ENCODE peak calls at places on chromosomes 5 and 9, in five cellular contexts. A, W, O, I and J are unnamed samples.

GRCh38 chr9:133149130-133150015 is 14.3 kb downstream of the GBGT1 start:
- DNase-seq in A (peak), W (peak), O (peak), I (peak), J (peak)

GRCh38 chr5:72441861-72442540 is 65.2 kb downstream of the ZNF366 start:
- DNase-seq in A (peak), W (no peak), O (no peak), I (no peak), J (no peak)

GRCh38 chr5:137752873-137753226 is 1.3 kb downstream of the HNRNPA0 start:
- DNase-seq in A (peak), W (no peak), O (peak), I (no peak), J (peak)

GRCh38 chr9:111433082-111433481 is 51.1 kb downstream of the ECPAS start:
- DNase-seq in A (no peak), W (no peak), O (no peak), I (no peak), J (no peak)

GRCh38 chr5:38259062-38259857 is 901 bp downstream of the EGFLAM start:
- DNase-seq in A (no peak), W (no peak), O (no peak), I (no peak), J (no peak)

GRCh38 chr9:134326754-134327526 is 685 bp downstream of the RXRA start:
- DNase-seq in A (peak), W (no peak), O (no peak), I (no peak), J (no peak)

GRCh38 chr9:114202849-114203248 is 47.5 kb downstream of the COL27A1 start:
- DNase-seq in A (no peak), W (no peak), O (no peak), I (no peak), J (no peak)

GRCh38 chr5:141369994-141370848 is at the start of gene PCDHGB3:
- DNase-seq in A (peak), W (no peak), O (no peak), I (no peak), J (no peak)

GRCh38 chr9:126503333-126504085 is 110.2 kb upstream of the LMX1B start:
- DNase-seq in A (peak), W (no peak), O (no peak), I (no peak), J (no peak)

GRCh38 chr9:35650341-35651158 is at the start of gene SIT1:
- DNase-seq in A (no peak), W (no peak), O (no peak), I (no peak), J (no peak)

GRCh38 chr5:43711496-43711895 is 108.5 kb downstream of the NNT start:
- DNase-seq in A (peak), W (no peak), O (no peak), I (no peak), J (no peak)

GRCh38 chr5:119357309-119357708 is 1.5 kb downstream of the TNFAIP8 start:
- DNase-seq in A (no peak), W (no peak), O (no peak), I (no peak), J (no peak)

GRCh38 chr9:92140074-92140753 is 25.0 kb upstream of the SPTLC1 start:
- DNase-seq in A (peak), W (peak), O (peak), I (peak), J (peak)

GRCh38 chr9:79572891-79573696 is 1.3 kb downstream of the TLE4 start:
- DNase-seq in A (peak), W (peak), O (peak), I (peak), J (peak)

GRCh38 chr5:124810420-124810819 is 64.0 kb upstream of the ZNF608 start:
- DNase-seq in A (no peak), W (no peak), O (no peak), I (no peak), J (no peak)

GRCh38 chr5:55027589-55027988 is 3.5 kb downstream of the GZMK start:
- DNase-seq in A (no peak), W (no peak), O (no peak), I (no peak), J (no peak)

GRCh38 chr5:111121926-111122325 is 29.8 kb downstream of the WDR36 start:
- DNase-seq in A (no peak), W (no peak), O (no peak), I (no peak), J (no peak)

GRCh38 chr9:4243877-4244812 is 55.7 kb downstream of the GLIS3 start:
- DNase-seq in A (no peak), W (no peak), O (no peak), I (no peak), J (no peak)

GRCh38 chr5:151155149-151155776 is 2.3 kb downstream of the ANXA6 start:
- DNase-seq in A (peak), W (peak), O (no peak), I (no peak), J (peak)

GRCh38 chr9:127611796-127612790 is at the start of gene STXBP1:
- DNase-seq in A (peak), W (peak), O (peak), I (peak), J (peak)

GRCh38 chr5:77560677-77561263 is 68.7 kb upstream of the WDR41 start:
- DNase-seq in A (peak), W (no peak), O (no peak), I (no peak), J (no peak)

GRCh38 chr9:107927276-107927675 is 437.7 kb upstream of the KLF4 start:
- DNase-seq in A (no peak), W (no peak), O (no peak), I (no peak), J (no peak)

GRCh38 chr9:108322326-108323098 is 533.3 kb downstream of the ACTL7B start:
- DNase-seq in A (peak), W (no peak), O (no peak), I (no peak), J (no peak)

GRCh38 chr9:97744710-97745708 is 47.9 kb upstream of the XPA start:
- DNase-seq in A (peak), W (no peak), O (no peak), I (no peak), J (no peak)

GRCh38 chr9:98247826-98248657 is 7.4 kb downstream of the TBC1D2 start:
- DNase-seq in A (no peak), W (no peak), O (no peak), I (no peak), J (no peak)